ENCODE peak calls at places on chromosomes 1 and 21, in four cellular contexts. K is neural crest cell, U is kidney, J is mammary epithelial cell. R is an unnamed sample.

GRCh38 chr1:179143332-179143731 is 61.5 kb downstream of the TOR3A start:
- DNase-seq in U (no peak), J (peak; percentile 88), K (no peak), R (no peak)

GRCh38 chr1:51690285-51690961 is 73.5 kb downstream of the OSBPL9 start:
- DNase-seq in K (no peak), J (peak; percentile 92), U (no peak), R (no peak)

GRCh38 chr1:153795325-153795837 is 20.2 kb downstream of the SLC27A3 start:
- DNase-seq in U (no peak), J (no peak), K (no peak), R (peak; percentile 93)

GRCh38 chr1:240174734-240175133 is 83.1 kb downstream of the FMN2 start:
- DNase-seq in U (no peak), J (no peak), K (no peak), R (no peak)

GRCh38 chr1:116008651-116009380 is 32.5 kb downstream of the SLC22A15 start:
- DNase-seq in K (no peak), U (no peak), J (no peak), R (no peak)

GRCh38 chr1:92043621-92044020 is 13.8 kb downstream of the EPHX4 start:
- DNase-seq in K (no peak), U (no peak), J (peak; percentile 72), R (no peak)

GRCh38 chr1:115973154-115973553 is 3.2 kb upstream of the SLC22A15 start:
- DNase-seq in U (no peak), K (no peak), J (no peak), R (no peak)

GRCh38 chr1:34684246-34684645 is 70.6 kb upstream of the GJB5 start:
- DNase-seq in K (no peak), J (no peak), U (no peak), R (no peak)

GRCh38 chr1:198253668-198254067 is 96.9 kb downstream of the NEK7 start:
- DNase-seq in U (no peak), K (no peak), J (peak; percentile 76), R (no peak)

GRCh38 chr1:117821782-117822447 is 107.5 kb downstream of the GDAP2 start:
- DNase-seq in U (no peak), J (peak; percentile 87), K (no peak), R (no peak)

GRCh38 chr1:31669786-31670582 is 25.3 kb upstream of the PEF1 start:
- DNase-seq in U (peak; percentile 92), J (peak; percentile 86), K (no peak), R (no peak)

GRCh38 chr1:247273013-247273412 is 17.1 kb downstream of the VN1R5 start:
- DNase-seq in J (no peak), U (no peak), K (no peak), R (no peak)

GRCh38 chr1:47232187-47232874 is at the start of gene TAL1:
- DNase-seq in K (no peak), U (no peak), J (no peak), R (no peak)

GRCh38 chr21:32727478-32727727 is 410 bp downstream of the SYNJ1 start:
- DNase-seq in J (no peak), K (no peak), U (peak; percentile 80), R (no peak)

GRCh38 chr1:206001476-206001888 is 1.7 kb downstream of the RAB7B start:
- DNase-seq in U (no peak), J (peak; percentile 94), K (no peak), R (no peak)

GRCh38 chr1:234559152-234559916 is 50.6 kb downstream of the IRF2BP2 start:
- DNase-seq in U (no peak), J (no peak), K (no peak), R (no peak)

GRCh38 chr1:64624446-64624766 is 120.5 kb upstream of the RAVER2 start:
- DNase-seq in J (peak; percentile 62), U (no peak), K (no peak), R (no peak)

GRCh38 chr21:15160136-15160535 is 95.3 kb upstream of the NRIP1 start:
- DNase-seq in J (no peak), U (no peak), K (no peak), R (no peak)

GRCh38 chr1:53783056-53783455 is 44.1 kb upstream of the GLIS1 start:
- DNase-seq in K (no peak), U (no peak), J (peak; percentile 2), R (no peak)

GRCh38 chr21:20617130-20617529 is 381.1 kb upstream of the NCAM2 start:
- DNase-seq in K (no peak), J (no peak), U (no peak), R (no peak)

GRCh38 chr21:43295016-43295958 is 126.5 kb downstream of the CRYAA start:
- DNase-seq in U (peak; percentile 44), K (no peak), J (no peak), R (no peak)

GRCh38 chr21:44427241-44428120 is 27.8 kb upstream of the LRRC3 start:
- DNase-seq in U (peak; percentile 63), J (no peak), K (no peak), R (peak; percentile 78)

GRCh38 chr1:239308701-239309333 is 77.6 kb upstream of the CHRM3 start:
- DNase-seq in U (no peak), J (peak; percentile 2), K (peak; percentile 50), R (no peak)

GRCh38 chr1:185895208-185895900 is 161.2 kb downstream of the HMCN1 start:
- DNase-seq in U (no peak), K (no peak), J (peak; percentile 26), R (no peak)

GRCh38 chr1:150895618-150896017 is 8.7 kb downstream of the CTXND2 start:
- DNase-seq in K (no peak), U (no peak), J (peak; percentile 43), R (no peak)

GRCh38 chr1:201933840-201934430 is 12.4 kb downstream of the LMOD1 start:
- DNase-seq in U (no peak), K (no peak), J (peak; percentile 10), R (no peak)

DNA sequence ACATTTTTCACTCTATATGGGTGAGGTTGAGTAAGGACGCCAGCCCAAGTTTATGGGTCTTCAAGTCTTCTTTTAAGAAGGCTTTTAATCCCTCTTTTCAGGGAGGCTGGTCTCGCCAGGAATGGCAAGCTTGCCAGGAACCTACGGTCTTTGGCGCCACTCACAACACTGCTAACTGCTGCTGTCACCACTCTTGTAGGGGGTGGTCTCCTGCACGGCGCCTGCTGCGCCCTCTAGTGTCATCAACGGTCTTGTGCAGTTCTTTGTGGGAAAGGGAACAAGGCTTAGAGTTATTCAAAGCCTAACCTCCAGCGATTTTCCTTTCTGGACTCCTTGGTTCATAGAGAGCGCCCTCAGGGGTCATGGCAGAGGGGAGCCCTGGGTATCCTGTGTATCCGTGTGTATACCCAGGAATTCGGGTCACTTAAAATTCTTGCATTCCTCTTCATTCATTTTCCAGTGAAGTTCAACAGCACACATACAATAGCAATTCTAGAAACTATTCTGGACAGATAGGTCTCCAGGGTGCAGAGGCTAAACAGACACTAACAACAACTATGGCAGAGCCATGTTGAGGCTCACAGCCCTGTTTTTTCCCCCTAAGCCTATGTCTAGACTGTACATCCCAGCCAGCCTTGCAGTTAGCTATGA is 392.8 kb upstream of the CAMK1G start:
- DNase-seq in U (peak; percentile 68), K (peak; percentile 61), J (peak; percentile 43), R (no peak)
- TF ChIP-seq CTCF in U (peak; percentile 55), K (peak; percentile 78), J (peak; percentile 90), R (peak; percentile 78)

DNA sequence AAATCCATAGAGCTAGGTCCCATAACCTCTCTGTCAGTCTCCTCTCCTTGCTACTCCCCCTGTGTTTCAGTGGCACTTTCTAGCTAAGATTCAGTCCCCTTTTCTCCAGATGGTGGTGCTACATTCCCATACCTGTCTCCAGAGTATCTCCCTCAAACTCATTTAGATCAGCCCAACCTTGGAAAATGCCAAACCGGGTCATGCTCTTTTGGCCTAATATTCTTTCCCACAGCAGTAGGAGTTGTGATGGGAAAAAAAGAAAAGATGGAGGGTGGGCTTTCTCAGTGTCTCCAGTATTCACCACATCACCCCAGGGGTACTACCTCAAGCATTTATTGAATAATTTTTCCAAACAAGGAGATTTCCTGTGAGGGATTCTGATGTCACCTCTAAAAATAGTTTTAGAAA is 3.2 kb upstream of the RXFP4 start:
- DNase-seq in K (no peak), J (peak; percentile 67), U (no peak), R (no peak)
- TF ChIP-seq CTCF in K (peak; percentile 67), J (peak; percentile 84), U (peak; percentile 74), R (peak; percentile 88)

DNA sequence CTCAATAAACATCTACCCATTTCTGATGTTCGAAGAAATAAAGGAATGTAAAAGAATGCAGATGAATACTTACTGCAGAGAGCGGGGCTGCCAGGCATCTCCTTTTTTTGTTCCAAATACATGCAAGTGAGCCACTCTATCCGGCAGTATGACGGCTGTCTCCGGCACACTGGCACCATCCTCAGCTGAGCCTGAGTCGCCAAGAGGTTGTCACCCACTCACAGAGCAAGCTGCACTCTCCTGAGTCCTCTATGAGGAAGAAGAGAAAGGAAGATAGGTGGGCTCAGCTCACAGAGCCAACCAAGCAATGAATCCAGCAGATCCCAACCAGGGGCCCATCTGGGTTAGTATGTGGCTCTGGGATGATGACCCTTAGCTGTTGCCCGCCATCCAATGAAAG is 65.3 kb downstream of the CD46 start:
- DNase-seq in J (no peak), U (peak; percentile 47), K (no peak), R (no peak)
- TF ChIP-seq CTCF in J (no peak), U (no peak), K (no peak), R (no peak)

DNA sequence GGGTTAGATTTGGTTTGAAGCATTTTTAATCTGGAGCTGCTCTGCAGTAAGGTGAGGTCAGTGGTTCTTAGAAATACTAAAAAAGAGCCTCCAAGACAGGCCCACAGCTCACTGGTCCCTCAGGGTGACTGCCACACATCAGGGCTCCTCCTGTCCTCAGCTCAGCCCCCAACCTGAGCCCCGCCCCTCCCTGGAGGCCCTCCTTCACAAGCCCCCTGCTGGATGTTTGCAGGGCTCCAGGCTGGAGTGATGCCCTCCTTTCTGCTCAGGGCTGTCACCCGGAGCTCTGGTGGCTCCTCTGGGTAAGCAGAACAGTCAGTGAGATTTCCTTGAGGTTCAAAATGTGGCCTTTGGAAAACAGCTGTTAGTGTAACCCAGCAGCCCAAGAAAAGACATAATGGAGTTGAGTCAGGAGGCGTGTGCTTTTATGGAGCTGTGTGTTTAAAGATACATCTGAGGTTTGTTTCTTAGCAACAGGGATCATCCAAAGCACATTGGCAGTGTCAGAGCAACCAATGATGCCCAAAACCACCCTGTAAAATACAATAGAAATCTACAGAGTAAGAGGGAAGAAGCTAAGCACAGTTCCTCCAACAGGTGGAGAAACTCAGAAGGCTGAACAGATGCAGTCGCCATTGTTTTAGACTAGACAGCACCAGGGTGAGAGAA is 21.4 kb downstream of the STUM start:
- DNase-seq in J (no peak), U (no peak), K (peak; percentile 45), R (no peak)
- TF ChIP-seq CTCF in J (no peak), U (no peak), K (peak; percentile 56), R (peak; percentile 49)